ENCODE peak calls at places on chromosomes 16 and 17, in eight cellular contexts. One of them, this sample, is unnamed.

GRCh38 chr17:73316919-73317505 is 5.2 kb upstream of the CDC42EP4 start:
- DNase-seq in GM12892: no peak
- DNase-seq in prostate gland: no peak
- DNase-seq in IMR-90: no peak
- DNase-seq in A549: no peak
- DNase-seq in ovary: no peak
- DNase-seq in upper lobe of left lung: no peak
- DNase-seq in transverse colon: no peak
- DNase-seq in this sample: no peak

GRCh38 chr16:49474741-49475140 is 101.1 kb downstream of the C16orf78 start:
- DNase-seq in prostate gland: no peak
- DNase-seq in ovary: no peak
- DNase-seq in IMR-90: no peak
- DNase-seq in transverse colon: peak; percentile 3
- DNase-seq in A549: no peak
- DNase-seq in upper lobe of left lung: peak; percentile 61
- DNase-seq in GM12892: no peak
- DNase-seq in this sample: no peak

GRCh38 chr16:19898924-19899604 is 14.4 kb upstream of the GPRC5B start:
- DNase-seq in upper lobe of left lung: no peak
- DNase-seq in prostate gland: peak; percentile 39
- DNase-seq in transverse colon: peak; percentile 39
- DNase-seq in IMR-90: peak; percentile 46
- DNase-seq in GM12892: no peak
- DNase-seq in A549: peak; percentile 66
- DNase-seq in ovary: peak; percentile 33
- DNase-seq in this sample: peak; percentile 59

GRCh38 chr17:8674344-8675305 is 44.1 kb upstream of the MYH10 start:
- DNase-seq in ovary: peak; percentile 59
- DNase-seq in A549: no peak
- DNase-seq in upper lobe of left lung: no peak
- DNase-seq in IMR-90: peak; percentile 65
- DNase-seq in GM12892: no peak
- DNase-seq in prostate gland: no peak
- DNase-seq in transverse colon: peak; percentile 26
- DNase-seq in this sample: no peak

GRCh38 chr16:49492896-49493620 is 119.5 kb downstream of the C16orf78 start:
- DNase-seq in IMR-90: no peak
- DNase-seq in prostate gland: no peak
- DNase-seq in upper lobe of left lung: peak; percentile 72
- DNase-seq in ovary: no peak
- DNase-seq in transverse colon: no peak
- DNase-seq in A549: no peak
- DNase-seq in GM12892: no peak
- DNase-seq in this sample: no peak

GRCh38 chr16:50697881-50698767 is 4.7 kb downstream of the NOD2 start:
- DNase-seq in upper lobe of left lung: no peak
- DNase-seq in A549: no peak
- DNase-seq in transverse colon: peak; percentile 40
- DNase-seq in GM12892: no peak
- DNase-seq in IMR-90: peak; percentile 46
- DNase-seq in ovary: no peak
- DNase-seq in prostate gland: peak; percentile 31
- DNase-seq in this sample: no peak

GRCh38 chr17:882827-883585 is 96.6 kb downstream of the NXN start:
- DNase-seq in A549: no peak
- DNase-seq in GM12892: no peak
- DNase-seq in transverse colon: peak; percentile 34
- DNase-seq in IMR-90: peak; percentile 66
- DNase-seq in prostate gland: peak; percentile 56
- DNase-seq in ovary: peak; percentile 79
- DNase-seq in upper lobe of left lung: no peak
- DNase-seq in this sample: no peak

GRCh38 chr17:48335858-48336500 is 94.0 kb downstream of the SKAP1 start:
- DNase-seq in A549: peak; percentile 68
- DNase-seq in upper lobe of left lung: no peak
- DNase-seq in prostate gland: no peak
- DNase-seq in transverse colon: no peak
- DNase-seq in ovary: no peak
- DNase-seq in IMR-90: peak; percentile 71
- DNase-seq in GM12892: no peak
- DNase-seq in this sample: peak; percentile 52

GRCh38 chr16:24729967-24730815 is 740 bp downstream of the TNRC6A start:
- DNase-seq in IMR-90: peak; percentile 18
- DNase-seq in ovary: peak; percentile 40
- DNase-seq in GM12892: no peak
- DNase-seq in upper lobe of left lung: no peak
- DNase-seq in A549: peak; percentile 9
- DNase-seq in prostate gland: peak; percentile 18
- DNase-seq in transverse colon: peak; percentile 43
- DNase-seq in this sample: peak; percentile 71

GRCh38 chr16:11138026-11138768 is 117.8 kb downstream of the SOCS1 start:
- DNase-seq in upper lobe of left lung: no peak
- DNase-seq in IMR-90: no peak
- DNase-seq in transverse colon: no peak
- DNase-seq in ovary: no peak
- DNase-seq in GM12892: no peak
- DNase-seq in A549: no peak
- DNase-seq in prostate gland: no peak
- DNase-seq in this sample: no peak

GRCh38 chr16:74186589-74186988 is 110.0 kb upstream of the PSMD7 start:
- DNase-seq in ovary: no peak
- DNase-seq in GM12892: no peak
- DNase-seq in IMR-90: peak; percentile 48
- DNase-seq in upper lobe of left lung: no peak
- DNase-seq in prostate gland: no peak
- DNase-seq in transverse colon: no peak
- DNase-seq in A549: no peak
- DNase-seq in this sample: no peak

GRCh38 chr17:10050597-10051101 is 145.6 kb upstream of the RCVRN start:
- DNase-seq in upper lobe of left lung: no peak
- DNase-seq in IMR-90: peak; percentile 88
- DNase-seq in A549: no peak
- DNase-seq in GM12892: no peak
- DNase-seq in transverse colon: no peak
- DNase-seq in ovary: no peak
- DNase-seq in prostate gland: no peak
- DNase-seq in this sample: no peak

GRCh38 chr17:27352481-27353460 is 58.9 kb downstream of the WSB1 start:
- DNase-seq in ovary: peak; percentile 35
- DNase-seq in A549: peak; percentile 40
- DNase-seq in prostate gland: no peak
- DNase-seq in GM12892: no peak
- DNase-seq in transverse colon: no peak
- DNase-seq in IMR-90: peak; percentile 24
- DNase-seq in upper lobe of left lung: no peak
- DNase-seq in this sample: peak; percentile 36

GRCh38 chr17:27354491-27355081 is 60.7 kb downstream of the WSB1 start:
- DNase-seq in prostate gland: no peak
- DNase-seq in GM12892: no peak
- DNase-seq in transverse colon: no peak
- DNase-seq in ovary: no peak
- DNase-seq in IMR-90: no peak
- DNase-seq in upper lobe of left lung: no peak
- DNase-seq in A549: peak; percentile 56
- DNase-seq in this sample: peak; percentile 54

GRCh38 chr17:27354051-27354490 is 60.2 kb downstream of the WSB1 start:
- DNase-seq in ovary: no peak
- DNase-seq in A549: no peak
- DNase-seq in prostate gland: no peak
- DNase-seq in IMR-90: no peak
- DNase-seq in transverse colon: no peak
- DNase-seq in GM12892: no peak
- DNase-seq in upper lobe of left lung: peak; percentile 80
- DNase-seq in this sample: no peak

GRCh38 chr17:27351741-27352140 is 57.8 kb downstream of the WSB1 start:
- DNase-seq in transverse colon: no peak
- DNase-seq in A549: no peak
- DNase-seq in GM12892: no peak
- DNase-seq in IMR-90: peak; percentile 56
- DNase-seq in prostate gland: no peak
- DNase-seq in upper lobe of left lung: no peak
- DNase-seq in ovary: no peak
- DNase-seq in this sample: no peak

DNA sequence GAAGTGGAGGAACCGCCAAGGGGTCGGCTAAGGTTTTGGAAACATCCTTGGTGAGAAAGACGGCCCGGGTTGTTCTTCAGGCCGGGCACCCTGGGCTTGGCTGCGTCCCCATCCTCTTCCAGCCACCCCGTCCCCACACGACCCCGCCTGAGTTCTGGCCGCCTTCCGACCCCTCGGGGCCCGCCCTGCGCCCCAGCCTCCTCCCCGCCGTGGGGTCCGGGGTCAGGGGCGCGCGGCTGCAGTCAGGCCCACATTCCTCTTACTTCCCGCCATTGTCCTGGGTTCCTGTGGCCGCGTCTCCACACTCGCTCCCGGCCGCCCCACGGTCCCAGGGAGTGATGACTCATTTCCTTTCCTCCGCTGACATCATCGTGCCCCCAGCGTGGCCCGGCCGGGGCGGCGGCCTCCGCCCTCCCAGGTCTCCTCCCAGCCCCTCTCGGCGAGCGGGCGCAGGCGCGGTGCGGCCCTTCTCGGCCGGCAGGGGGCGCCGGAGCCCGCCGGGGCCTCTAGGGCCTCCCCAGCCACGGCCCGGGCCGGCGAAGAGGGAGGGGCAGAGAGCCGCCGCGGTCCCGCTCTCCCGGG is 59.6 kb downstream of the WSB1 start:
- DNase-seq in transverse colon: peak; percentile 93
- DNase-seq in prostate gland: peak; percentile 83
- DNase-seq in ovary: peak; percentile 95
- DNase-seq in A549: peak; percentile 96
- DNase-seq in GM12892: peak; percentile 96
- DNase-seq in upper lobe of left lung: peak; percentile 98
- DNase-seq in IMR-90: peak; percentile 92
- DNase-seq in this sample: peak; percentile 98
- TF ChIP-seq POLR2A in transverse colon: peak; percentile 88
- TF ChIP-seq POLR2A in prostate gland: peak; percentile 89
- TF ChIP-seq POLR2A in ovary: peak; percentile 94
- TF ChIP-seq POLR2A in A549: peak; percentile 81
- TF ChIP-seq POLR2A in GM12892: peak; percentile 69
- TF ChIP-seq POLR2A in upper lobe of left lung: peak; percentile 53
- TF ChIP-seq POLR2A in IMR-90: peak; percentile 79
- TF ChIP-seq POLR2A in this sample: peak; percentile 79

GRCh38 chr16:585351-585750 is 4.5 kb upstream of the RAB40C start:
- DNase-seq in upper lobe of left lung: peak; percentile 77
- DNase-seq in ovary: peak; percentile 30
- DNase-seq in A549: peak; percentile 55
- DNase-seq in transverse colon: no peak
- DNase-seq in IMR-90: no peak
- DNase-seq in prostate gland: no peak
- DNase-seq in GM12892: no peak
- DNase-seq in this sample: no peak

GRCh38 chr16:588639-588888 is 1.3 kb upstream of the RAB40C start:
- DNase-seq in prostate gland: no peak
- DNase-seq in transverse colon: peak; percentile 64
- DNase-seq in GM12892: no peak
- DNase-seq in A549: peak; percentile 67
- DNase-seq in ovary: no peak
- DNase-seq in upper lobe of left lung: no peak
- DNase-seq in IMR-90: peak; percentile 80
- DNase-seq in this sample: peak; percentile 87

GRCh38 chr16:586645-587590 is 2.9 kb upstream of the RAB40C start:
- DNase-seq in upper lobe of left lung: peak; percentile 75
- DNase-seq in GM12892: no peak
- DNase-seq in A549: no peak
- DNase-seq in transverse colon: no peak
- DNase-seq in ovary: no peak
- DNase-seq in IMR-90: no peak
- DNase-seq in prostate gland: no peak
- DNase-seq in this sample: peak; percentile 38

GRCh38 chr16:583815-584591 is 5.9 kb upstream of the RAB40C start:
- DNase-seq in A549: peak; percentile 47
- DNase-seq in transverse colon: no peak
- DNase-seq in prostate gland: no peak
- DNase-seq in GM12892: no peak
- DNase-seq in ovary: no peak
- DNase-seq in IMR-90: no peak
- DNase-seq in upper lobe of left lung: peak; percentile 77
- DNase-seq in this sample: no peak

GRCh38 chr16:586047-586644 is 3.7 kb upstream of the RAB40C start:
- DNase-seq in IMR-90: peak; percentile 24
- DNase-seq in A549: no peak
- DNase-seq in upper lobe of left lung: no peak
- DNase-seq in transverse colon: no peak
- DNase-seq in prostate gland: no peak
- DNase-seq in ovary: no peak
- DNase-seq in GM12892: no peak
- DNase-seq in this sample: no peak
- TF ChIP-seq POLR2A in IMR-90: no peak
- TF ChIP-seq POLR2A in A549: no peak
- TF ChIP-seq POLR2A in upper lobe of left lung: no peak
- TF ChIP-seq POLR2A in transverse colon: no peak
- TF ChIP-seq POLR2A in prostate gland: no peak
- TF ChIP-seq POLR2A in ovary: no peak
- TF ChIP-seq POLR2A in GM12892: no peak
- TF ChIP-seq POLR2A in this sample: no peak

GRCh38 chr16:70695351-70696070 is 9.7 kb upstream of the MTSS2 start:
- DNase-seq in ovary: no peak
- DNase-seq in GM12892: no peak
- DNase-seq in transverse colon: peak; percentile 47
- DNase-seq in IMR-90: no peak
- DNase-seq in upper lobe of left lung: no peak
- DNase-seq in A549: peak; percentile 48
- DNase-seq in prostate gland: no peak
- DNase-seq in this sample: peak; percentile 92
- TF ChIP-seq POLR2A in ovary: no peak
- TF ChIP-seq POLR2A in GM12892: no peak
- TF ChIP-seq POLR2A in transverse colon: no peak
- TF ChIP-seq POLR2A in IMR-90: no peak
- TF ChIP-seq POLR2A in upper lobe of left lung: no peak
- TF ChIP-seq POLR2A in A549: no peak
- TF ChIP-seq POLR2A in prostate gland: no peak
- TF ChIP-seq POLR2A in this sample: no peak

DNA sequence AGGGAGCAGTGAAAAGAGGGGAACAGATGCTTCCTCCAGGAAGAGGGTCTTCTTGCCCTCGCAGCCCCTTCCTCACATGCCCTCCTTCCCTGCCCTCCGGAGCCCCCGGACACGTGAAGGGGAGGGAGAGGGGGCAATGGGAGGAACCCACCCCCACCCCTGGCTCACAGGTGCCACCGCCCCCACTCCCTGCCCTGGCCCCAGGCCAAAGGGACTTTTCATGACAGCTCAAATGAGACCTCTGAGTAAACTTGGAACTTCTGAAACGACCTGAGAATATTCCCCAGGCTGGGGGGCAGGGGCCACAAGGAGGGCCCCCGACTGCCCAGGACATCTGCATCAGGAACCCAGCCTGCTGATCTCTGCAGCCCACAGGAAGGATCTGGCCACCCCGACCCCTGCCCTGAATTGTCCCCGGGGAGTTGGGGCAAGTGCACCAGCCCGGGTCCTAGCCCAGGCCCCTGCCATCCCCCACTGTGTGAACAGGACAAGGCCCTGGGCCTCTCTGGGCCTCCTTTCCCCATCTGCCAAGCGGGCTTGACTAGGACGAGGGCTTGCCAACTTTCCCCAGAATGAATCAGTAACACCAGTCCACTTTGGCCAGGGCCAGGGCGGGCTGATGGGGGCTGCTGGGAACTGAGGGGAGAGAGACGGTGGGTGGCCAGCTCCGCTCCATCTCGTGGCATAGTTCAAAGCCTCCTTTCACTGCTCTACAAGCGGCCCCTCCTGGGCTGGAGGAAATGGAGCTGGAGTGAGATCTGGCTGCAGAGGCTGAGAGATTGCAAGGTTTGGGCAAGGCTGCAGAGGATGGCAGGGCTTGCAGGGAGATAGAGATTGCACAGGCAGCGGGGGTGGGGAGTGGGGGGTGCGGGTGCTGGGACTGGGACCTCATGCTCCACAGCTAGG is 3.8 kb downstream of the IL21R start:
- DNase-seq in GM12892: no peak
- DNase-seq in A549: no peak
- DNase-seq in IMR-90: peak; percentile 17
- DNase-seq in transverse colon: no peak
- DNase-seq in prostate gland: no peak
- DNase-seq in upper lobe of left lung: peak; percentile 52
- DNase-seq in ovary: no peak
- DNase-seq in this sample: no peak
- TF ChIP-seq POLR2A in GM12892: no peak
- TF ChIP-seq POLR2A in A549: no peak
- TF ChIP-seq POLR2A in IMR-90: no peak
- TF ChIP-seq POLR2A in transverse colon: no peak
- TF ChIP-seq POLR2A in prostate gland: no peak
- TF ChIP-seq POLR2A in upper lobe of left lung: no peak
- TF ChIP-seq POLR2A in ovary: no peak
- TF ChIP-seq POLR2A in this sample: no peak

This sample was measured in erythroblast.